ENCODE peak calls at places on chromosome 5, in five cellular contexts. One of them, this sample, is unnamed.

GRCh38 chr5:17037751-17038150 is 101.7 kb upstream of the MYO10 start:
- DNase-seq in type B pancreatic cell: no peak
- DNase-seq in activated CD4-positive, alpha-beta T cell treated with anti-CD3 and anti-CD28 coated beads, Interleukin-2, amount 10 ng/mL, durations not matched to agents 7 days and 5 days: no peak
- DNase-seq in ACHN: no peak
- DNase-seq in HCT116: no peak
- DNase-seq in this sample: no peak

GRCh38 chr5:123460296-123460729 is 37.1 kb upstream of the CEP120 start:
- DNase-seq in type B pancreatic cell: no peak
- DNase-seq in HCT116: peak; percentile 47
- DNase-seq in ACHN: peak; percentile 8
- DNase-seq in activated CD4-positive, alpha-beta T cell treated with anti-CD3 and anti-CD28 coated beads, Interleukin-2, amount 10 ng/mL, durations not matched to agents 7 days and 5 days: no peak
- DNase-seq in this sample: peak; percentile 89

GRCh38 chr5:175246242-175246891 is 197.6 kb downstream of the DRD1 start:
- DNase-seq in activated CD4-positive, alpha-beta T cell treated with anti-CD3 and anti-CD28 coated beads, Interleukin-2, amount 10 ng/mL, durations not matched to agents 7 days and 5 days: peak; percentile 6
- DNase-seq in ACHN: peak; percentile 92
- DNase-seq in type B pancreatic cell: no peak
- DNase-seq in HCT116: peak; percentile 84
- DNase-seq in this sample: peak; percentile 49

GRCh38 chr5:37272564-37272963 is 23.4 kb upstream of the CPLANE1 start:
- DNase-seq in HCT116: no peak
- DNase-seq in ACHN: peak; percentile 69
- DNase-seq in type B pancreatic cell: no peak
- DNase-seq in activated CD4-positive, alpha-beta T cell treated with anti-CD3 and anti-CD28 coated beads, Interleukin-2, amount 10 ng/mL, durations not matched to agents 7 days and 5 days: no peak
- DNase-seq in this sample: peak; percentile 38

GRCh38 chr5:83632874-83633273 is 87.8 kb downstream of the HAPLN1 start:
- DNase-seq in HCT116: peak; percentile 21
- DNase-seq in activated CD4-positive, alpha-beta T cell treated with anti-CD3 and anti-CD28 coated beads, Interleukin-2, amount 10 ng/mL, durations not matched to agents 7 days and 5 days: no peak
- DNase-seq in type B pancreatic cell: no peak
- DNase-seq in ACHN: peak; percentile 85
- DNase-seq in this sample: peak; percentile 10

GRCh38 chr5:17005087-17005828 is 69.2 kb upstream of the MYO10 start:
- DNase-seq in type B pancreatic cell: no peak
- DNase-seq in activated CD4-positive, alpha-beta T cell treated with anti-CD3 and anti-CD28 coated beads, Interleukin-2, amount 10 ng/mL, durations not matched to agents 7 days and 5 days: no peak
- DNase-seq in HCT116: no peak
- DNase-seq in ACHN: no peak
- DNase-seq in this sample: no peak

GRCh38 chr5:132265336-132266030 is 8.0 kb downstream of the PDLIM4 start:
- DNase-seq in ACHN: peak; percentile 84
- DNase-seq in type B pancreatic cell: peak; percentile 74
- DNase-seq in activated CD4-positive, alpha-beta T cell treated with anti-CD3 and anti-CD28 coated beads, Interleukin-2, amount 10 ng/mL, durations not matched to agents 7 days and 5 days: no peak
- DNase-seq in HCT116: no peak
- DNase-seq in this sample: peak; percentile 76

GRCh38 chr5:128536229-128536860 is 1.7 kb downstream of the FBN2 start:
- DNase-seq in HCT116: no peak
- DNase-seq in type B pancreatic cell: no peak
- DNase-seq in activated CD4-positive, alpha-beta T cell treated with anti-CD3 and anti-CD28 coated beads, Interleukin-2, amount 10 ng/mL, durations not matched to agents 7 days and 5 days: no peak
- DNase-seq in ACHN: no peak
- DNase-seq in this sample: no peak

GRCh38 chr5:16773990-16774389 is 157.2 kb upstream of the RETREG1 start:
- DNase-seq in HCT116: no peak
- DNase-seq in type B pancreatic cell: no peak
- DNase-seq in ACHN: no peak
- DNase-seq in activated CD4-positive, alpha-beta T cell treated with anti-CD3 and anti-CD28 coated beads, Interleukin-2, amount 10 ng/mL, durations not matched to agents 7 days and 5 days: no peak
- DNase-seq in this sample: no peak

GRCh38 chr5:66209350-66209749 is 65.2 kb downstream of the SREK1 start:
- DNase-seq in type B pancreatic cell: no peak
- DNase-seq in ACHN: peak; percentile 4
- DNase-seq in HCT116: peak; percentile 75
- DNase-seq in activated CD4-positive, alpha-beta T cell treated with anti-CD3 and anti-CD28 coated beads, Interleukin-2, amount 10 ng/mL, durations not matched to agents 7 days and 5 days: no peak
- DNase-seq in this sample: no peak

GRCh38 chr5:149581192-149581861 is at the start of gene ARHGEF37:
- DNase-seq in ACHN: peak; percentile 45
- DNase-seq in HCT116: peak; percentile 33
- DNase-seq in activated CD4-positive, alpha-beta T cell treated with anti-CD3 and anti-CD28 coated beads, Interleukin-2, amount 10 ng/mL, durations not matched to agents 7 days and 5 days: peak; percentile 36
- DNase-seq in type B pancreatic cell: peak; percentile 73
- DNase-seq in this sample: no peak

GRCh38 chr5:40277161-40277906 is 402.4 kb upstream of the PTGER4 start:
- DNase-seq in type B pancreatic cell: no peak
- DNase-seq in HCT116: no peak
- DNase-seq in activated CD4-positive, alpha-beta T cell treated with anti-CD3 and anti-CD28 coated beads, Interleukin-2, amount 10 ng/mL, durations not matched to agents 7 days and 5 days: peak; percentile 13
- DNase-seq in ACHN: no peak
- DNase-seq in this sample: no peak

GRCh38 chr5:132812949-132813598 is at the start of gene SOWAHA:
- DNase-seq in activated CD4-positive, alpha-beta T cell treated with anti-CD3 and anti-CD28 coated beads, Interleukin-2, amount 10 ng/mL, durations not matched to agents 7 days and 5 days: no peak
- DNase-seq in HCT116: no peak
- DNase-seq in ACHN: no peak
- DNase-seq in type B pancreatic cell: no peak
- DNase-seq in this sample: no peak

This sample was measured in epithelial cell of proximal tubule.